ENCODE peak calls at places on chromosomes 1 and 21, in five cellular contexts. P, T, M, B and D are unnamed samples.

GRCh38 chr1:233183226-233184020 is 112.1 kb downstream of the PCNX2 start:
- DNase-seq in P (no peak), T (no peak), M (no peak), B (no peak), D (no peak)

GRCh38 chr1:151309851-151310323 is 17.3 kb downstream of the PI4KB start:
- DNase-seq in P (no peak), T (no peak), M (no peak), B (no peak), D (no peak)

GRCh38 chr21:45283611-45284455 is 3.9 kb downstream of the POFUT2 start:
- DNase-seq in P (no peak), T (no peak), M (no peak), B (no peak), D (no peak)

GRCh38 chr1:216483672-216484401 is 60.6 kb upstream of the USH2A start:
- DNase-seq in P (no peak), T (no peak), M (no peak), B (no peak), D (no peak)

GRCh38 chr1:67534627-67535065 is 104.4 kb upstream of the SERBP1 start:
- DNase-seq in P (no peak), T (no peak), M (no peak), B (no peak), D (peak; percentile 49)

GRCh38 chr1:228035844-228036243 is 29.0 kb downstream of the WNT3A start:
- DNase-seq in P (no peak), T (no peak), M (no peak), B (no peak), D (no peak)

GRCh38 chr1:196063952-196064351 is 544.3 kb downstream of the KCNT2 start:
- DNase-seq in P (no peak), T (no peak), M (no peak), B (no peak), D (no peak)

GRCh38 chr1:3577300-3577699 is 34.0 kb downstream of the MEGF6 start:
- DNase-seq in P (no peak), T (no peak), M (peak; percentile 38), B (no peak), D (no peak)

GRCh38 chr1:170680428-170680827 is 16.5 kb downstream of the PRRX1 start:
- DNase-seq in P (no peak), T (no peak), M (no peak), B (no peak), D (no peak)

GRCh38 chr21:21397464-21397863 is 399.3 kb downstream of the NCAM2 start:
- DNase-seq in P (no peak), T (no peak), M (no peak), B (no peak), D (no peak)

GRCh38 chr1:22876359-22877111 is 96.1 kb downstream of the LACTBL1 start:
- DNase-seq in P (no peak), T (no peak), M (no peak), B (no peak), D (no peak)

GRCh38 chr1:39805385-39805784 is 16.7 kb upstream of the BMP8B start:
- DNase-seq in P (no peak), T (no peak), M (no peak), B (no peak), D (no peak)

GRCh38 chr1:148161252-148161901 is 9.3 kb upstream of the NBPF11 start:
- DNase-seq in P (no peak), T (no peak), M (no peak), B (no peak), D (no peak)

GRCh38 chr1:41447995-41448770 is 36.3 kb downstream of the EDN2 start:
- DNase-seq in P (no peak), T (no peak), M (no peak), B (peak; percentile 63), D (peak; percentile 39)

GRCh38 chr1:2815551-2815950 is 14.1 kb upstream of the TTC34 start:
- DNase-seq in P (no peak), T (no peak), M (no peak), B (no peak), D (no peak)

GRCh38 chr1:39491146-39491921 is at the start of gene BMP8A:
- DNase-seq in P (peak; percentile 17), T (no peak), M (no peak), B (no peak), D (peak; percentile 85)

GRCh38 chr1:162065016-162065415 is 4.5 kb upstream of the NOS1AP start:
- DNase-seq in P (no peak), T (no peak), M (no peak), B (no peak), D (no peak)

GRCh38 chr21:46144464-46145070 is 10.8 kb downstream of the FTCD start:
- DNase-seq in P (no peak), T (no peak), M (no peak), B (no peak), D (no peak)

GRCh38 chr21:43936186-43936967 is 71.4 kb downstream of the AGPAT3 start:
- DNase-seq in P (peak; percentile 24), T (no peak), M (no peak), B (no peak), D (no peak)

GRCh38 chr1:39195166-39196111 is 9.1 kb upstream of the MACF1 start:
- DNase-seq in P (no peak), T (no peak), M (no peak), B (no peak), D (no peak)

GRCh38 chr1:69433073-69433472 is 134.6 kb upstream of the LRRC7 start:
- DNase-seq in P (no peak), T (no peak), M (no peak), B (no peak), D (no peak)

GRCh38 chr1:232447125-232447524 is 182.8 kb downstream of the SIPA1L2 start:
- DNase-seq in P (no peak), T (no peak), M (no peak), B (no peak), D (no peak)

GRCh38 chr1:247360116-247360898 is 28.6 kb upstream of the ZNF496 start:
- DNase-seq in P (no peak), T (no peak), M (no peak), B (no peak), D (no peak)

GRCh38 chr1:21175670-21176581 is 771 bp downstream of the EIF4G3 start:
- DNase-seq in P (peak; percentile 73), T (no peak), M (peak; percentile 55), B (no peak), D (peak; percentile 31)

GRCh38 chr1:229563701-229564100 is 5.2 kb upstream of the ABCB10 start:
- DNase-seq in P (no peak), T (no peak), M (no peak), B (no peak), D (no peak)

GRCh38 chr1:194658090-194658439 is 1471.7 kb upstream of the B3GALT2 start:
- DNase-seq in P (no peak), T (no peak), M (no peak), B (no peak), D (no peak)